ENCODE peak calls at places on chromosomes 12 and 14, in four cellular contexts. N, Z, C and X are unnamed samples.

GRCh38 chr12:119843100-119843499 is 34.0 kb downstream of the CIT start:
- DNase-seq in C (peak), N (no peak), Z (no peak), X (no peak)

GRCh38 chr12:53770281-53770680 is 18.5 kb upstream of the CISTR start:
- DNase-seq in N (no peak), C (no peak), Z (no peak), X (no peak)

GRCh38 chr12:5064913-5065490 is 21.3 kb downstream of the KCNA5 start:
- DNase-seq in Z (no peak), N (no peak), C (no peak), X (no peak)

GRCh38 chr14:102746568-102747438 is 30.4 kb upstream of the TRAF3 start:
- DNase-seq in Z (no peak), N (no peak), C (no peak), X (no peak)

GRCh38 chr12:18250313-18250916 is 10.9 kb upstream of the PIK3C2G start:
- DNase-seq in N (no peak), C (peak), Z (peak), X (peak)

GRCh38 chr12:89167986-89168385 is 184.3 kb downstream of the DUSP6 start:
- DNase-seq in N (no peak), Z (no peak), C (no peak), X (no peak)

GRCh38 chr12:119624971-119625370 is 31.4 kb downstream of the TMEM233 start:
- DNase-seq in C (no peak), N (no peak), Z (no peak), X (no peak)

GRCh38 chr14:63486729-63487128 is 56.4 kb downstream of the PPP2R5E start:
- DNase-seq in C (no peak), Z (no peak), N (no peak), X (peak)

GRCh38 chr14:75361751-75362433 is 65.9 kb upstream of the JDP2 start:
- DNase-seq in Z (no peak), C (no peak), N (no peak), X (no peak)

GRCh38 chr14:58919262-58919661 is 269.2 kb upstream of the DAAM1 start:
- DNase-seq in Z (no peak), N (no peak), C (no peak), X (peak)

GRCh38 chr14:101495827-101496778 is 65.2 kb upstream of the DIO3 start:
- DNase-seq in Z (peak), N (peak), C (no peak), X (no peak)

GRCh38 chr12:124214574-124214973 is 80.3 kb upstream of the RFLNA start:
- DNase-seq in N (no peak), Z (no peak), C (no peak), X (no peak)

GRCh38 chr14:75204106-75204505 is 27.7 kb upstream of the TMED10 start:
- DNase-seq in C (no peak), Z (no peak), N (no peak), X (no peak)

GRCh38 chr12:21527451-21528180 is 1.5 kb downstream of the SPX start:
- DNase-seq in N (peak), Z (peak), C (no peak), X (peak)

GRCh38 chr14:77691259-77691658 is 16.6 kb downstream of the ALKBH1 start:
- DNase-seq in N (peak), C (no peak), Z (no peak), X (no peak)

GRCh38 chr12:64608901-64609542 is 1.3 kb upstream of the RASSF3 start:
- DNase-seq in N (no peak), C (peak), Z (peak), X (peak)

GRCh38 chr12:125310461-125310860 is 245.2 kb downstream of the AACS start:
- DNase-seq in Z (no peak), C (no peak), N (no peak), X (no peak)

GRCh38 chr12:9098115-9098452 is 17.6 kb downstream of the A2M start:
- DNase-seq in Z (no peak), N (no peak), C (no peak), X (no peak)

GRCh38 chr14:89221109-89221508 is 195.9 kb downstream of the FOXN3 start:
- DNase-seq in N (no peak), C (no peak), Z (no peak), X (no peak)

GRCh38 chr14:47191693-47192092 is 483.7 kb downstream of the MDGA2 start:
- DNase-seq in N (no peak), Z (no peak), C (no peak), X (no peak)

GRCh38 chr12:75779891-75780501 is 251.6 kb downstream of the PHLDA1 start:
- DNase-seq in N (no peak), Z (no peak), C (no peak), X (peak)

GRCh38 chr14:54444003-54444402 is 2.8 kb upstream of the CNIH1 start:
- DNase-seq in C (no peak), Z (no peak), N (no peak), X (no peak)

GRCh38 chr14:93725993-93726392 is 62.3 kb downstream of the PRIMA1 start:
- DNase-seq in N (no peak), C (no peak), Z (no peak), X (no peak)

GRCh38 chr12:94244165-94245133 is 96.1 kb downstream of the PLXNC1 start:
- DNase-seq in Z (peak), N (peak), C (no peak), X (no peak)

GRCh38 chr14:88518592-88519512 is 36.0 kb downstream of the PTPN21 start:
- DNase-seq in N (no peak), Z (no peak), C (no peak), X (no peak)

GRCh38 chr12:48677782-48678181 is 4.3 kb downstream of the KANSL2 start:
- DNase-seq in C (no peak), N (no peak), Z (no peak), X (no peak)

GRCh38 chr14:68564826-68565760 is 227.8 kb downstream of the ZFP36L1 start:
- DNase-seq in Z (peak), C (no peak), N (no peak), X (no peak)

GRCh38 chr14:39491134-39491541 is 58.9 kb upstream of the FBXO33 start:
- DNase-seq in N (no peak), C (no peak), Z (no peak), X (peak)

GRCh38 chr14:61392297-61392696 is 70.9 kb downstream of the PRKCH start:
- DNase-seq in N (no peak), C (no peak), Z (no peak), X (no peak)

GRCh38 chr12:45299132-45299692 is 83.3 kb downstream of the ANO6 start:
- DNase-seq in N (no peak), C (no peak), Z (no peak), X (peak)

GRCh38 chr14:92637228-92637627 is 111.2 kb downstream of the LGMN start:
- DNase-seq in Z (no peak), N (no peak), C (no peak), X (peak)

GRCh38 chr12:99170026-99170425 is 477.5 kb upstream of the GARIN6 start:
- DNase-seq in Z (no peak), N (no peak), C (no peak), X (no peak)

GRCh38 chr12:119775246-119775895 is 101.7 kb downstream of the CIT start:
- DNase-seq in N (no peak), C (no peak), Z (no peak), X (no peak)

GRCh38 chr14:23362200-23362599 is 2.8 kb downstream of the EFS start:
- DNase-seq in Z (no peak), N (no peak), C (no peak), X (peak)